ENCODE peak calls at places on chromosomes 6 and 20, in six cellular contexts. Y is ELR, F is NCI-H510A treated with DMSO at 0.1 percent for 48 hours, H is IMR-90, G is cardiac fibroblast, D is naive B cell. U is an unnamed sample.

GRCh38 chr20:58070664-58071499 is 157.6 kb downstream of the ANKRD60 start:
- DNase-seq in Y (no peak), F (no peak), H (no peak), G (no peak), D (no peak), U (no peak)

GRCh38 chr6:6694368-6694780 is 105.9 kb downstream of the LY86 start:
- DNase-seq in Y (no peak), F (no peak), H (no peak), G (no peak), D (no peak), U (peak)

GRCh38 chr6:18585032-18585573 is 198.0 kb downstream of the RNF144B start:
- DNase-seq in Y (peak), F (peak), H (peak), G (peak), D (no peak), U (peak)

GRCh38 chr6:12083763-12084162 is 71.7 kb downstream of the HIVEP1 start:
- DNase-seq in Y (no peak), F (no peak), H (no peak), G (no peak), D (no peak), U (no peak)

GRCh38 chr6:31720196-31720770 is 1.3 kb downstream of the LY6G6C start:
- DNase-seq in Y (no peak), F (no peak), H (no peak), G (no peak), D (no peak), U (no peak)

GRCh38 chr6:14635933-14636599 is 518.5 kb downstream of the CD83 start:
- DNase-seq in Y (no peak), F (no peak), H (no peak), G (no peak), D (peak), U (no peak)

GRCh38 chr6:25411316-25411961 is 132.3 kb downstream of the CARMIL1 start:
- DNase-seq in Y (no peak), F (no peak), H (no peak), G (no peak), D (no peak), U (no peak)

GRCh38 chr6:7730003-7730402 is 4.1 kb downstream of the BMP6 start:
- DNase-seq in Y (peak), F (no peak), H (no peak), G (no peak), D (no peak), U (no peak)

GRCh38 chr6:24054388-24054787 is 71.6 kb upstream of the NRSN1 start:
- DNase-seq in Y (no peak), F (no peak), H (no peak), G (no peak), D (no peak), U (no peak)

GRCh38 chr6:21666788-21667681 is 73.5 kb downstream of the SOX4 start:
- DNase-seq in Y (no peak), F (peak), H (no peak), G (no peak), D (no peak), U (peak)

GRCh38 chr6:24927985-24928735 is 7.6 kb downstream of the RIPOR2 start:
- DNase-seq in Y (peak), F (no peak), H (peak), G (peak), D (no peak), U (no peak)

GRCh38 chr20:49899551-49900383 is 15.6 kb downstream of the SPATA2 start:
- DNase-seq in Y (no peak), F (no peak), H (peak), G (no peak), D (no peak), U (no peak)

GRCh38 chr20:54475334-54476287 is at the start of gene DOK5:
- DNase-seq in Y (no peak), F (no peak), H (peak), G (peak), D (no peak), U (peak)

GRCh38 chr6:142842423-142843261 is 102.3 kb downstream of the HIVEP2 start:
- DNase-seq in Y (peak), F (no peak), H (peak), G (peak), D (no peak), U (no peak)

GRCh38 chr20:11051146-11051545 is 377.3 kb upstream of the JAG1 start:
- DNase-seq in Y (no peak), F (no peak), H (no peak), G (peak), D (no peak), U (no peak)

GRCh38 chr20:6530254-6530653 is 237.2 kb upstream of the BMP2 start:
- DNase-seq in Y (no peak), F (peak), H (peak), G (no peak), D (no peak), U (no peak)

GRCh38 chr6:89471287-89471867 is 38.4 kb downstream of the ANKRD6 start:
- DNase-seq in Y (no peak), F (no peak), H (no peak), G (peak), D (no peak), U (no peak)

GRCh38 chr20:34010405-34010895 is 16.7 kb downstream of the RALY start:
- DNase-seq in Y (no peak), F (no peak), H (no peak), G (peak), D (no peak), U (peak)

GRCh38 chr6:144566868-144567615 is 281.9 kb downstream of the UTRN start:
- DNase-seq in Y (peak), F (no peak), H (no peak), G (no peak), D (no peak), U (no peak)

GRCh38 chr6:30689985-30690384 is 799 bp downstream of the NRM start:
- DNase-seq in Y (no peak), F (no peak), H (no peak), G (no peak), D (no peak), U (no peak)

GRCh38 chr6:106885659-106886058 is 88.9 kb downstream of the CD24 start:
- DNase-seq in Y (no peak), F (peak), H (no peak), G (no peak), D (no peak), U (no peak)

GRCh38 chr20:2809690-2810089 is 5.1 kb upstream of the C20orf141 start:
- DNase-seq in Y (no peak), F (no peak), H (no peak), G (no peak), D (no peak), U (no peak)

GRCh38 chr6:54846243-54846856 is at the start of gene FAM83B:
- DNase-seq in Y (no peak), F (peak), H (no peak), G (peak), D (no peak), U (peak)

GRCh38 chr6:37673436-37673835 is 24.2 kb downstream of the MDGA1 start:
- DNase-seq in Y (no peak), F (no peak), H (no peak), G (no peak), D (no peak), U (no peak)

GRCh38 chr6:14964901-14965300 is 281.0 kb upstream of the JARID2 start:
- DNase-seq in Y (no peak), F (peak), H (peak), G (no peak), D (no peak), U (no peak)

U was measured in iPS-NIHi11.